ENCODE peak calls at places on chromosomes 16 and 17, in seven cellular contexts. I is endodermal cell, H is dorsolateral prefrontal cortex, A is HFFc6, L is foreskin keratinocyte, R is astrocyte, D is nephron progenitor cell. M is an unnamed sample.

GRCh38 chr16:56848056-56848936 is 16.7 kb upstream of the SLC12A3 start:
- DNase-seq in I (no peak), H (no peak), A (peak; percentile 68), L (no peak), R (peak; percentile 81), D (no peak), M (peak; percentile 53)

GRCh38 chr17:40560592-40561293 is 4.5 kb downstream of the CCR7 start:
- DNase-seq in I (no peak), H (no peak), A (no peak), L (no peak), R (peak; percentile 90), D (no peak), M (no peak)

GRCh38 chr17:76529224-76529642 is 8.3 kb downstream of the CYGB start:
- DNase-seq in I (no peak), H (no peak), A (peak; percentile 77), L (no peak), R (peak; percentile 54), D (no peak), M (peak; percentile 49)

GRCh38 chr17:79831367-79832210 is 7.7 kb downstream of the CBX4 start:
- DNase-seq in I (peak; percentile 80), H (peak; percentile 80), A (no peak), L (no peak), R (no peak), D (peak; percentile 57), M (no peak)

GRCh38 chr16:5073279-5073629 is 1.6 kb downstream of the ALG1 start:
- DNase-seq in I (no peak), H (no peak), A (peak; percentile 35), L (no peak), R (peak; percentile 36), D (no peak), M (no peak)

GRCh38 chr16:57113042-57113453 is 20.7 kb downstream of the CPNE2 start:
- DNase-seq in I (no peak), H (no peak), A (peak; percentile 7), L (no peak), R (peak; percentile 69), D (no peak), M (no peak)

GRCh38 chr16:74627506-74628220 is 20.7 kb upstream of the GLG1 start:
- DNase-seq in I (no peak), H (no peak), A (peak; percentile 20), L (no peak), R (peak; percentile 20), D (no peak), M (no peak)

GRCh38 chr17:42655528-42655927 is 3.6 kb upstream of the TUBG2 start:
- DNase-seq in I (no peak), H (no peak), A (peak; percentile 64), L (no peak), R (peak; percentile 86), D (no peak), M (no peak)

GRCh38 chr16:15811778-15812750 is 44.8 kb downstream of the MYH11 start:
- DNase-seq in I (peak; percentile 66), H (no peak), A (peak; percentile 96), L (peak; percentile 43), R (peak; percentile 93), D (no peak), M (peak; percentile 54)

GRCh38 chr17:3030096-3030495 is 33.3 kb downstream of the OR1D5 start:
- DNase-seq in I (peak; percentile 10), H (no peak), A (peak; percentile 58), L (peak; percentile 47), R (peak; percentile 66), D (no peak), M (peak; percentile 68)

GRCh38 chr16:88491001-88491559 is 38.0 kb downstream of the ZFPM1 start:
- DNase-seq in I (no peak), H (no peak), A (no peak), L (no peak), R (no peak), D (no peak), M (no peak)

GRCh38 chr17:52965856-52966255 is 807.3 kb upstream of the CA10 start:
- DNase-seq in I (no peak), H (no peak), A (no peak), L (no peak), R (no peak), D (no peak), M (no peak)

GRCh38 chr16:23905027-23905426 is 69.2 kb downstream of the PRKCB start:
- DNase-seq in I (peak; percentile 86), H (no peak), A (peak; percentile 77), L (peak; percentile 37), R (peak; percentile 41), D (peak; percentile 41), M (peak; percentile 60)

DNA sequence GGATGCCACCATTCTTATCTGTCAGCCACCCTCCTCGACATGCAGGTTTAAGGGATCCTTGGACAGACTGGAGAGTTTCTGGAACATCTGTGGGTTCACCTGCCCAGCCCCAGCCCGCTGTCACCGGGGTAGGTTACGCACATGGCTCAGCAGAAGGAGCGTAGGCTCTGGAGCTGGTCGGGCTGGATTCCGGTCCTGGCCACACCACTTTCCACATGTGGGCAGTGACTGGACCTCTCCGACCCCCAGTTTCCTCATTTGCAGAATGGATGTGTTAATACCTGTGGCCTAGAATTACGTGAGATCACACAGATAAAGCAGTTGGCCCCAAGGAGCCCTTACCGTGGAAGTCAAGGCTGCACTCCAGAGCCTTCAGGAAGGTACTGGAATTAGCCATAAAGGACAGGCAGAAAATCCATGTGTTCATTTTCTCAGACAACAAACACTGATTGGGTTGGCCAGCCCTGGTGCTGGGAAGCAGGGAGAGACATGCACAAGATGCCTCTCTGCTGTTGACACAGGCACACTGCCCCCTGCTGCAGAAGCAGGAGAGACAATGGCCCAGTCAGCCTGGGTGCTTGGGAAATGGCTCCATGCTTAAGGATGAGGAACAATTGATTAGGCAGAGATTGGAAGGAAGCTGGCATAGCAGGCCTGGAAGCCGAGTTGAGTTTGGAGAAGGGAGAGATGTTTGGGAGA is 58.8 kb downstream of the SF3B3 start:
- DNase-seq in I (peak; percentile 77), H (no peak), A (no peak), L (no peak), R (no peak), D (no peak), M (no peak)
- TF ChIP-seq CTCF in I (peak; percentile 76), H (no peak), A (peak; percentile 62), L (peak; percentile 40), R (no peak), D (no peak), M (no peak)

DNA sequence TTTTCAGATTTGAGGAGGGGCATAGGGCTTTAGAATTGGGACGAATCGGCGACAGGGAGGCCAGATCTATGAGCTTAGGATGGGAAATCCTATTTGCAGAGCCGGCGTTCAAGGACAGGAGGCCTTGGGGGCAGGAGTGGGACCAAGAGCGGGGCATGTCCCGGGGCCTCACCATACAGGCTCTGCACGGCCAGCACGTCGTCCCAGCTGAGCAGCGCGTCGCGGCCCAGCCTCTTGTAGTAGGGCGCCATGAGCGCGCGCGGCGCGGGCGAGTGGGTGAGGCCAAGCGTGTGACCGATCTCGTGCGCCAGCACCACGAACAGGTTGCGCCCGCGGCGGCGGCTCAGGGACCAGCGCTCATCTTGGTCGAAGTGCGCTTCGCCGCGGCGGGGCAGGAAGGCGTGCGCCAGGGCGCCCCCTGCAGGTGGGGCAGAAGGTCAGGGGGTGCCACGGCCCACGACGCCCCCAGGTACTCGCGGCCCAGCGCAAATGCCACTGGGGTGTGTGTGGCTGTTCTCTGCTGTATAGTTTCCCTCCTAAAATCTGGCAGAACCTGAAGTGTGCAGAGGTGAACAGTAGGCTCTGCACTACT is 9.3 kb downstream of the C17orf50 start:
- DNase-seq in I (no peak), H (no peak), A (no peak), L (no peak), R (no peak), D (no peak), M (no peak)
- TF ChIP-seq CTCF in I (peak; percentile 63), H (no peak), A (peak; percentile 64), L (peak; percentile 40), R (no peak), D (no peak), M (peak; percentile 38)

DNA sequence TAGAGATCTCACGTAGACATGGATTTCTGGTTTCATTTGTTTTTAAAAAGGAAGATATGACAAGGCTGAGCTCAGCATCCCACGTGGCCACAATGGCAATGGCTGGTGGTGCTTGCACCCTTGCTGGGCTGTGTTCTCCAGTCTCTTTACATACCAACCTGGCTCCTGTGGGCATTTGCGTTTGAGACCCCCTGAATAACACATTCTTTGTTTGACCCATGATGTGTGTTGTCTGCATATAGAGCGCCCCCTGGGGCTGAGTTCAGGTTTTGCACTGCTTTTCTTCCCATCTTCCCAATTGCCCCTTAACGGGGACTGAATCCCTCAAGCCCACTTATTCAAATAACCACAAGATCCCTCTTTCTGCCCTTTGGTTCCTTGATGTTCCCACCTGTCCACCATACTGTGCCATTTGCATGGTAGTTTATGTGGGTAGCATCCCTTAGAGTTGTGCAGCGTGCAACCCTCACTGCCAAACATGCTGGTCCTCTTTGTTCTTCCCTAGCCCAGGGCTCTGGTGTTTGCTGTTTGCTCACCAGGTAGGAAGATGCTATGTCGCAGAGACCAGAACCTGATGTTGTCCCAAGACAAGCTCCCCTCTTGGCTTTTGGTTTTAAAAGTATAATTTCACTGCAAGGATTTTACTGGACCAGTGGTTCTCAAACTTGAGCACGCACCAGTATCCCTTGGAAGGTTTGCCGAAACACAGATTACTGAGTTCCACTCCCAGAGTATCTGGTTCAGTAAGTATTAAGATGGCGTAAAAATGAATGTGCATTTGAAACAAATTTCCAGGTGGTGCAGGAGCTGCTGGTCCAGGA is 38.5 kb upstream of the NKD1 start:
- DNase-seq in I (peak; percentile 91), H (no peak), A (no peak), L (no peak), R (no peak), D (no peak), M (no peak)
- TF ChIP-seq CTCF in I (peak; percentile 97), H (peak; percentile 64), A (peak; percentile 89), L (peak; percentile 76), R (peak; percentile 70), D (peak; percentile 43), M (peak; percentile 33)

GRCh38 chr16:533391-534088 is 6.0 kb downstream of the CAPN15 start:
- DNase-seq in I (peak; percentile 84), H (no peak), A (no peak), L (no peak), R (no peak), D (peak; percentile 58), M (no peak)
- TF ChIP-seq CTCF in I (peak; percentile 46), H (no peak), A (no peak), L (no peak), R (no peak), D (no peak), M (no peak)

DNA sequence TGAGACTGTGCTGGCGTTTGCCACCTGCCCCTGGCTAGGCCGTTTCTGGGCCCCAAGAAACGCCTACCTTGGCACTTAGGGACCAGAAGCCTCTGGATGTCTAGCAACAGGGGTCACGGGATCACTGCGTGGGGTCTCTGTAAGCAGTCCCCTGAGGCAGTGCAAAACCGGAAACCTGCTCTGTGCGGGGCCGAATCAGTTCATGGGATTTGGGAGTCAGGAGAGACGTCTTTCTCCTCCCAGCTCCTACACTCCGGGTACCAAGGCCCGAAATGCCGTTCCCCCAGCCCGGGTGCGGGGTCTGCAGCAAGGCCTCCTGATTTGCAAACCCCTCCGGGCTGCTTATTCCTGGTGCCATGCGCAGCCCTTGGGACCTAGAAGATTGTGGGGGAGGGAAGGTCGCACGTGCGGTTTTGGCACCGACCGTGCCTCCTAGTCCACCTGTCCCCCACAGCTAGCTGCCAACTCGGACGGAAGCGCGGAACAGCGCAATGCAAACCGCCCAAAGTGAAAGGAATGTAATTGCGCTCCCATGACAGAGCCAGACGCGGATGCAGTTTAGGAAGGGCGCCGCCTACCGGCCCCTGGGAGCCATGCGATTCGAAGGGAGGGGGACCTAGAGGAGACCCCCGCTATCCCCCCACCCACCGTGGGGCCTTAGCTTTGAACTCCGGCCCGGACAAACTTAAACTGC is 6.5 kb downstream of the IRX5 start:
- DNase-seq in I (peak; percentile 92), H (no peak), A (peak; percentile 32), L (peak; percentile 55), R (peak; percentile 59), D (peak; percentile 83), M (no peak)
- TF ChIP-seq CTCF in I (peak; percentile 99), H (peak; percentile 57), A (peak; percentile 76), L (peak; percentile 82), R (peak; percentile 50), D (peak; percentile 91), M (peak; percentile 35)

M was measured in RWPE1.